ENCODE peak calls at places on chromosomes 7 and 10, in eight cellular contexts. Z is left lung, T is fibroblast of lung, P is lower leg skin, Y is MM.1S, N is left ventricle myocardium inferior, U is endothelial cell of umbilical vein, V is PC-9. J is an unnamed sample.

GRCh38 chr7:28107960-28108359 is 72.6 kb downstream of the JAZF1 start:
- DNase-seq in Z (no peak), T (peak), P (no peak), Y (no peak), N (no peak), U (peak), V (peak), J (no peak)

GRCh38 chr7:11374629-11375028 is 401.0 kb downstream of the PHF14 start:
- DNase-seq in Z (no peak), T (no peak), P (no peak), Y (no peak), N (no peak), U (no peak), V (no peak), J (peak)

GRCh38 chr7:154423219-154423618 is 371.0 kb downstream of the DPP6 start:
- DNase-seq in Z (no peak), T (no peak), P (no peak), Y (no peak), N (no peak), U (no peak), V (no peak), J (no peak)

GRCh38 chr7:16514271-16514670 is 12.4 kb upstream of the LRRC72 start:
- DNase-seq in Z (no peak), T (no peak), P (no peak), Y (no peak), N (no peak), U (peak), V (no peak), J (no peak)

GRCh38 chr7:69067397-69067796 is 530.9 kb upstream of the AUTS2 start:
- DNase-seq in Z (no peak), T (peak), P (no peak), Y (no peak), N (no peak), U (no peak), V (no peak), J (no peak)

GRCh38 chr7:106778656-106779250 is 86.3 kb upstream of the PIK3CG start:
- DNase-seq in Z (no peak), T (peak), P (no peak), Y (no peak), N (no peak), U (no peak), V (no peak), J (no peak)

GRCh38 chr10:122417667-122418066 is 36.8 kb upstream of the ARMS2 start:
- DNase-seq in Z (no peak), T (peak), P (no peak), Y (no peak), N (no peak), U (no peak), V (no peak), J (no peak)

GRCh38 chr10:89574348-89574747 is 39.0 kb upstream of the SLC16A12 start:
- DNase-seq in Z (no peak), T (peak), P (no peak), Y (no peak), N (no peak), U (no peak), V (no peak), J (no peak)

GRCh38 chr10:34181545-34182300 is 633.4 kb downstream of the PARD3 start:
- DNase-seq in Z (no peak), T (peak), P (no peak), Y (peak), N (no peak), U (peak), V (no peak), J (no peak)

GRCh38 chr7:132462478-132462877 is 113.8 kb downstream of the PLXNA4 start:
- DNase-seq in Z (no peak), T (no peak), P (no peak), Y (no peak), N (no peak), U (no peak), V (no peak), J (no peak)

GRCh38 chr10:12823361-12823760 is 178.2 kb downstream of the CCDC3 start:
- DNase-seq in Z (no peak), T (no peak), P (no peak), Y (no peak), N (no peak), U (no peak), V (no peak), J (no peak)

GRCh38 chr10:91219371-91220193 is 881 bp upstream of the PCGF5 start:
- DNase-seq in Z (no peak), T (no peak), P (no peak), Y (no peak), N (no peak), U (no peak), V (no peak), J (no peak)

GRCh38 chr7:149280151-149280550 is 18.2 kb downstream of the ZNF783 start:
- DNase-seq in Z (peak), T (no peak), P (no peak), Y (no peak), N (no peak), U (no peak), V (no peak), J (no peak)

GRCh38 chr7:149220534-149220933 is 18.9 kb upstream of the ZNF212 start:
- DNase-seq in Z (no peak), T (peak), P (no peak), Y (no peak), N (no peak), U (no peak), V (no peak), J (no peak)

GRCh38 chr10:106395061-106395749 is 769.3 kb downstream of the SORCS1 start:
- DNase-seq in Z (no peak), T (no peak), P (no peak), Y (no peak), N (no peak), U (no peak), V (no peak), J (no peak)

GRCh38 chr7:139450851-139451250 is 32.6 kb downstream of the KLRG2 start:
- DNase-seq in Z (no peak), T (no peak), P (no peak), Y (no peak), N (no peak), U (no peak), V (no peak), J (no peak)

GRCh38 chr7:96246972-96247371 is 74.9 kb downstream of the SLC25A13 start:
- DNase-seq in Z (no peak), T (no peak), P (no peak), Y (no peak), N (no peak), U (no peak), V (no peak), J (no peak)

GRCh38 chr7:149715476-149715875 is 57.9 kb downstream of the ZNF467 start:
- DNase-seq in Z (peak), T (no peak), P (no peak), Y (no peak), N (no peak), U (no peak), V (no peak), J (no peak)

GRCh38 chr10:132455986-132456847 is 59.2 kb downstream of the PWWP2B start:
- DNase-seq in Z (peak), T (no peak), P (no peak), Y (no peak), N (no peak), U (no peak), V (no peak), J (no peak)

GRCh38 chr7:39825391-39825790 is 124.7 kb upstream of the CDK13 start:
- DNase-seq in Z (no peak), T (no peak), P (no peak), Y (peak), N (no peak), U (no peak), V (no peak), J (no peak)

GRCh38 chr7:134946260-134946659 is 40.0 kb upstream of the AGBL3 start:
- DNase-seq in Z (no peak), T (peak), P (no peak), Y (no peak), N (no peak), U (no peak), V (no peak), J (no peak)

GRCh38 chr7:117784315-117784714 is 88.9 kb downstream of the CTTNBP2 start:
- DNase-seq in Z (no peak), T (no peak), P (no peak), Y (no peak), N (no peak), U (no peak), V (no peak), J (no peak)

GRCh38 chr10:123034332-123034731 is 25.5 kb downstream of the ACADSB start:
- DNase-seq in Z (no peak), T (no peak), P (no peak), Y (no peak), N (no peak), U (no peak), V (no peak), J (no peak)

GRCh38 chr10:4344544-4344994 is 481.4 kb upstream of the AKR1E2 start:
- DNase-seq in Z (peak), T (peak), P (peak), Y (no peak), N (peak), U (no peak), V (peak), J (no peak)

GRCh38 chr7:4769753-4770152 is 5.7 kb upstream of the AP5Z1 start:
- DNase-seq in Z (peak), T (peak), P (no peak), Y (no peak), N (no peak), U (peak), V (no peak), J (no peak)

GRCh38 chr7:29071203-29071804 is 75.0 kb downstream of the CPVL start:
- DNase-seq in Z (no peak), T (no peak), P (no peak), Y (no peak), N (no peak), U (no peak), V (no peak), J (no peak)

GRCh38 chr7:151919595-151919994 is 36.7 kb upstream of the GALNTL5 start:
- DNase-seq in Z (no peak), T (no peak), P (no peak), Y (no peak), N (no peak), U (no peak), V (no peak), J (no peak)

GRCh38 chr10:133023216-133023843 is 64.4 kb upstream of the ADGRA1 start:
- DNase-seq in Z (peak), T (no peak), P (no peak), Y (no peak), N (no peak), U (no peak), V (no peak), J (no peak)

GRCh38 chr7:24197852-24198251 is 86.1 kb upstream of the NPY start:
- DNase-seq in Z (no peak), T (peak), P (no peak), Y (no peak), N (no peak), U (no peak), V (peak), J (no peak)

GRCh38 chr7:2893411-2893861 is 49.3 kb upstream of the GNA12 start:
- DNase-seq in Z (no peak), T (no peak), P (no peak), Y (no peak), N (no peak), U (no peak), V (no peak), J (no peak)

DNA sequence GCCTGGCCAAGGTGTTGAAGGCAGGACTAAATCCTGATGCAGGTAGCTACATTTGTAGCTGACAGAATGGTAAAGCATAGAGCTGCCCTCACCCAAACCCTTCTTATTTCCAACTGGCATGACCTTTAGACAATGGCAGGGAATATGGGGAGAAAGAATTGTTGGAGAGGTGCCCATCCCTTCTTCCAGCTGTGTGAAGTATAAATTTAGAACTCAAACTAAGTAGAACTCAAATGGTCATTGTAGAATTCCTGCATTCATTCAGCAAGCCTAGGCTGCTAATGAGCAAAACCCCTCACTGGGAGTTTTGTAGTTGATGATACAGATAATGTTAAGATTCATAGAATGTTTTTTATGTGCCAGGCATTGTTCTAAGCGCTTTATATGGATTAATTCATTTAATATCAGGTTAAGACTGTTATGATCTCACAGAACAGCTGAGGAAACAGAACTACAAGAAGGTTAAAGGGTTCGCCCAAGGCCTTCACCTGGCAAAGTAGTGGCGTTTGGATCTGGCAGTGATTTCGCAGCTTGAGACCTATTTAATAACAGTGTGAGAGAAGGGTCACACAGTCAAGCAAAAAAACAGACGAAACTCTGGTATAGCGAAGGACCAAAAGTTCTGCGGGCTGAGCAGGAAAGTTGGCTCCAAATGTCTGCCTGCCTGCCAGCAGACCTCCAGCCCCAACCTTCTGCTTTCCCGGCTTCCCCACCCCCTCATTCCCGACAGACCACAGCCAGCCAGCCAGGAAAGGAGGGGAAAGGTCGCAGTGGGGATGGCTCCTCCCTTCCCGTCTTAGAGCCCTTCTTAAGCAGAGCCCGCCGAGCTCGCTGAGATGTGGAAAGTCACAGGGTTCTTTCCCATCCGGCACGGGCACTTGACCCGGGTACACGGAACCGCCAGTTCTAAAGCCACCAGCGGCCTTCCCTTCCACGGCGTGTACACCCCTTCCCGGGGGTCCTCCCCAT is 1.6 kb upstream of the HILPDA start:
- DNase-seq in Z (peak), T (peak), P (peak), Y (no peak), N (peak), U (peak), V (no peak), J (no peak)
- H3K4me3 ChIP-seq in Z (no peak), T (peak), P (no peak), Y (no peak), N (peak), U (peak), V (no peak), J (no peak)

GRCh38 chr7:101667959-101668358 is 38.9 kb upstream of the MYL10 start:
- DNase-seq in Z (no peak), T (no peak), P (no peak), Y (no peak), N (no peak), U (no peak), V (no peak), J (no peak)
- H3K4me3 ChIP-seq in Z (no peak), T (no peak), P (no peak), Y (no peak), N (no peak), U (no peak), V (no peak), J (no peak)

DNA sequence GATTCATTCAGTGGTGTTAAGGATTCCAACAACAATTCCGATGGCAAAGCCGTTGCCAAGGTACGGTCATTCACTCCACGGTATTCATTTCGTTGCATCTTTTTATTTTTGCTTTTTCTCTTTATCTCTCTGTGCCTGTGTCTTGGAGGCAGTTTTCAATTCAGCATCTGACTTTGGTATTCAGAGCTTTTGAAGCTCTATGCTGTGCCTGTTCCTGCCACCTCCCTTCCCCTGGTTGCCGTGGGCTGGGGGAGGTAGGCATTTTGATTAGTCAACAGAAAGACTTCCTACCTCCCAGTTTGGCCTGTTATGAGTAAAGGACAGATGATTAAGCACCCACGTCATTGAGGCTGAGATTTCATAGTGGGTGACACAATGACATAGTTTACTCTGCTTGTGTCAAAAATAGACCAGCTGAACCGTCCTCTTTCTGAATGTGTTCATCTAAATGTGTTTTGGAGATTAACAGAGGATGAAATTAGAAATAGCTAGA is 149.5 kb downstream of the ARID5B start:
- DNase-seq in Z (peak), T (peak), P (peak), Y (peak), N (peak), U (peak), V (peak), J (no peak)
- H3K4me3 ChIP-seq in Z (peak), T (peak), P (peak), Y (peak), N (peak), U (peak), V (no peak), J (no peak)

DNA sequence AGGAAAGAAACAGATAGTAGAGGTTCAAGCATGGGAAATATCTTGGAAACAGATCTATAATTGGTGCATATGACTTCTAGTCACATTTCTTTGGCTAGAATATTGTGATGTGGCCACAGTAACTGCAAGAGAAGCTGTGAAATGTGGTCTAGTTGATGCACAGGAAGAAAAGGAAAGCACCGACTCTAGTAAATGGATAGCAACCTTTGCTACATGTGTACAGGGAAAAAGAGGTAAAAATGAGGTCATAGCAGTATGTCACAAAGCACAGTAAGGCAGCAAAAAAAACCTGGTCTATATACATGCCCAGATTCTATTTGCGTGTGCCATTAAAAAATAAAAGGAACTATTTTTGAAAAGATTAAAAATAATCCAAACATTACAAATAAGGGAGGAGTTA is 102.6 kb upstream of the LRRN3 start:
- DNase-seq in Z (no peak), T (no peak), P (no peak), Y (no peak), N (no peak), U (no peak), V (no peak), J (no peak)
- H3K4me3 ChIP-seq in Z (no peak), T (no peak), P (no peak), Y (no peak), N (no peak), U (no peak), V (no peak), J (no peak)

GRCh38 chr10:49309691-49310371 is 10.9 kb downstream of the C10orf71 start:
- DNase-seq in Z (no peak), T (no peak), P (no peak), Y (no peak), N (no peak), U (no peak), V (no peak), J (peak)

GRCh38 chr10:49310901-49311561 is 12.1 kb downstream of the C10orf71 start:
- DNase-seq in Z (no peak), T (no peak), P (no peak), Y (no peak), N (no peak), U (no peak), V (no peak), J (no peak)

GRCh38 chr10:49312291-49312869 is 13.4 kb downstream of the C10orf71 start:
- DNase-seq in Z (no peak), T (no peak), P (no peak), Y (no peak), N (no peak), U (no peak), V (no peak), J (no peak)

GRCh38 chr10:49310460-49310859 is 11.5 kb downstream of the C10orf71 start:
- DNase-seq in Z (no peak), T (no peak), P (no peak), Y (no peak), N (no peak), U (no peak), V (no peak), J (no peak)

DNA sequence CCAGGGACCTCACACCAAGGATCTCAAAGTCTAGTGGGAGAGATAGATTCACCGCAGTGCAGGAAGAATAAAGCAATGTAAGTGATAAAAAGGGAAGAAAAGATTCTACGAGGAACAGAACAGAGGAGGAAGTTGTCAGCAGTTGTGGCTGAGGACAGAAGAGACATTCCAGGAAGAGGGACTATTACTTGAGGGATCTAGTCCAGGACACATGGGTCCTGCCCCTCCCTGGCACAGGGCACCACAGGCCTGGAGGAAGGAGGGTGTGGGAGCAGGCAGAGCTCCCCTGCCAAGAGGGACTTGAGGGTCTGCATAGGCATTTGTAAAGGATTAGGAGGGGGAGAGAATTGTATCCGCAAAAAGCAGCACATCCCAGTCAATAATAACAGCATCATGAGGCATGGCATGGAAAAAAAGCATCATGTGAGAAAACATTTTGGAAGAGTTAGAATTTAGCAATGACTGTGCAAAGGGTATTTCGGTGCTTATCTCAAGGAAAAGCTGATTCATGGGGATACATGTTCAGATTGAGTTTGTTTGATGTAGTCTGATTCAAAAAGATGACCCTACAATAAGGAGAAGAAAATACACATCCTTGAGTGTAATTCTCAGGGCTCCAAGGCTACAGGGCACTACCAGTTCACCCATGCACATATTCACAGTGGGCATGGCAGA is 12.7 kb downstream of the C10orf71 start:
- DNase-seq in Z (no peak), T (no peak), P (no peak), Y (no peak), N (no peak), U (no peak), V (no peak), J (no peak)
- H3K4me3 ChIP-seq in Z (no peak), T (no peak), P (no peak), Y (no peak), N (no peak), U (no peak), V (no peak), J (no peak)

GRCh38 chr10:21514808-21515580 is 10.5 kb downstream of the SKIDA1 start:
- DNase-seq in Z (no peak), T (peak), P (no peak), Y (no peak), N (no peak), U (no peak), V (no peak), J (no peak)

GRCh38 chr10:21511931-21512330 is 13.6 kb downstream of the SKIDA1 start:
- DNase-seq in Z (no peak), T (peak), P (no peak), Y (no peak), N (no peak), U (no peak), V (no peak), J (no peak)

GRCh38 chr10:21510218-21511070 is 15.0 kb downstream of the SKIDA1 start:
- DNase-seq in Z (peak), T (peak), P (no peak), Y (no peak), N (no peak), U (no peak), V (no peak), J (no peak)

GRCh38 chr10:21514101-21514807 is 11.2 kb downstream of the SKIDA1 start:
- DNase-seq in Z (no peak), T (peak), P (no peak), Y (no peak), N (no peak), U (no peak), V (no peak), J (no peak)

DNA sequence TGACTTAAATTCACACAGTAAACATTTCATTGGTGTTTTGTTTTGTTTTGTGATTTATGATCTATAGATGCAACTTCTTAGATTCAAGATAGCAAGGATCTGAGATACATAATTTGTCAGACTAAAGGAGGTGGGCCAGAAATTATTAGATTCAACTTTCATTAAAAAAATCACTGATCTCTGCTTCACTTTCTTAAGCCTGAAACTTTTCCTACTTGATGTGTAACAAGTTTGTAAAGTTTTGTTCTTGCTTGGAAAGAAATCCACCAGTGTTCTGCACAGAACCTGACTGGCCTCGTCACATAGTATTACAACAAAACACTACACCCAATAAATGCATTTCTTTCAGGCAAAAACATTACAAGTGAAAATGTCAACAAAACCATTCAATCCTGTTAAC is 12.4 kb downstream of the SKIDA1 start:
- DNase-seq in Z (no peak), T (peak), P (no peak), Y (no peak), N (no peak), U (no peak), V (no peak), J (no peak)
- H3K4me3 ChIP-seq in Z (no peak), T (no peak), P (no peak), Y (no peak), N (no peak), U (no peak), V (no peak), J (no peak)